ENCODE peak calls at places on chromosomes 16 and 17, in ten cellular contexts. J is body of pancreas, M is spleen, D is uterus, I is gastrocnemius medialis, W is HepG2, C is tibial nerve, L is stomach, Y is heart left ventricle, O is breast epithelium. U is an unnamed sample.

GRCh38 chr16:81620796-81621195 is 158.3 kb upstream of the PLCG2 start:
- DNase-seq in J (no peak), M (no peak), D (no peak), I (no peak), W (no peak), C (no peak), L (no peak), Y (no peak), O (no peak), U (no peak)

GRCh38 chr17:32100971-32101631 is 41.2 kb upstream of the RHOT1 start:
- DNase-seq in J (peak), M (no peak), D (no peak), I (no peak), W (no peak), C (no peak), L (peak), Y (no peak), O (no peak), U (no peak)

GRCh38 chr17:8466466-8466865 is 30.8 kb downstream of the NDEL1 start:
- DNase-seq in J (no peak), M (no peak), D (no peak), I (no peak), W (no peak), C (no peak), L (no peak), Y (no peak), O (no peak), U (no peak)

GRCh38 chr17:49240619-49241018 is 10.0 kb upstream of the PHOSPHO1 start:
- DNase-seq in J (no peak), M (no peak), D (no peak), I (no peak), W (no peak), C (no peak), L (no peak), Y (no peak), O (no peak), U (no peak)

GRCh38 chr16:80615751-80616150 is 75.0 kb downstream of the DYNLRB2 start:
- DNase-seq in J (no peak), M (no peak), D (no peak), I (no peak), W (no peak), C (no peak), L (no peak), Y (no peak), O (no peak), U (no peak)

GRCh38 chr16:28182183-28182582 is 29.6 kb downstream of the XPO6 start:
- DNase-seq in J (no peak), M (no peak), D (no peak), I (no peak), W (no peak), C (no peak), L (no peak), Y (no peak), O (no peak), U (no peak)

GRCh38 chr17:2180768-2181167 is 122.8 kb downstream of the SMG6 start:
- DNase-seq in J (no peak), M (no peak), D (no peak), I (no peak), W (no peak), C (no peak), L (no peak), Y (no peak), O (no peak), U (no peak)

GRCh38 chr17:79835953-79836951 is 3.0 kb downstream of the CBX4 start:
- DNase-seq in J (peak), M (peak), D (no peak), I (no peak), W (no peak), C (no peak), L (peak), Y (no peak), O (peak), U (peak)

GRCh38 chr17:32852811-32853210 is 24.1 kb downstream of the MYO1D start:
- DNase-seq in J (no peak), M (no peak), D (no peak), I (no peak), W (no peak), C (no peak), L (no peak), Y (no peak), O (no peak), U (no peak)

GRCh38 chr17:45225964-45226530 is 4.4 kb downstream of the FMNL1 start:
- DNase-seq in J (peak), M (peak), D (no peak), I (peak), W (no peak), C (peak), L (peak), Y (peak), O (no peak), U (peak)

GRCh38 chr17:13825526-13826040 is 223.9 kb upstream of the HS3ST3A1 start:
- DNase-seq in J (no peak), M (no peak), D (no peak), I (no peak), W (no peak), C (no peak), L (no peak), Y (no peak), O (no peak), U (no peak)

GRCh38 chr17:48724241-48725004 is 1.4 kb downstream of the PRAC2 start:
- DNase-seq in J (peak), M (peak), D (peak), I (peak), W (peak), C (peak), L (peak), Y (peak), O (peak), U (peak)

GRCh38 chr17:74761931-74762330 is 13.5 kb downstream of the NHERF1 start:
- DNase-seq in J (no peak), M (no peak), D (no peak), I (no peak), W (no peak), C (no peak), L (no peak), Y (no peak), O (no peak), U (no peak)

GRCh38 chr17:50707296-50708049 is at the start of gene ANKRD40:
- DNase-seq in J (peak), M (peak), D (peak), I (peak), W (peak), C (peak), L (peak), Y (peak), O (peak), U (peak)
- TF ChIP-seq POLR2A in J (peak), M (peak), D (peak), I (peak), W (peak), C (peak), L (no peak), Y (peak), O (peak), U (peak)

GRCh38 chr16:89409161-89409711 is 81.1 kb downstream of the ANKRD11 start:
- DNase-seq in J (no peak), M (peak), D (no peak), I (no peak), W (no peak), C (no peak), L (no peak), Y (peak), O (no peak), U (no peak)

GRCh38 chr16:89406277-89406888 is 84.0 kb downstream of the ANKRD11 start:
- DNase-seq in J (peak), M (no peak), D (no peak), I (peak), W (no peak), C (no peak), L (no peak), Y (peak), O (no peak), U (no peak)

GRCh38 chr16:89407282-89407924 is 83.0 kb downstream of the ANKRD11 start:
- DNase-seq in J (no peak), M (peak), D (no peak), I (no peak), W (no peak), C (no peak), L (no peak), Y (peak), O (no peak), U (no peak)

GRCh38 chr16:89408315-89408714 is 82.0 kb downstream of the ANKRD11 start:
- DNase-seq in J (peak), M (no peak), D (no peak), I (peak), W (no peak), C (no peak), L (no peak), Y (peak), O (no peak), U (peak)

DNA sequence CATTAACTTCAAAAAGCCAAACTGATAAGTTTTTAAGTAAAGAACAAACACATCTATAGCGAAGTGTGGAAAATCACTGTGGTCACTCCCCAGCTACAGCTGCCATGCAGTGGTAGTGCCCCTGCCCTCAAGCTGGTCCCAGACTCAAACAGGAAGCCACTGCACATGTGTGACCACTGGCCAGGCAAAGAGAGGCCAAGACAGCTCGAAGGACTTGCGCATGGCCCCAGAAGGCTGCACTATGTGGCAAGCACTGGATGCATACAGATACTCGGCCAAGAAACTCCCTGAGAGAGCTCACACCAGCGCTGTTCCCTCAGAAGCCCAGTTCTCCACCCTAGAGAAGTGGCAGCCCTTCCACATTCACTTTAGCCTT is 82.4 kb downstream of the ANKRD11 start:
- DNase-seq in J (no peak), M (no peak), D (peak), I (no peak), W (no peak), C (no peak), L (no peak), Y (peak), O (no peak), U (peak)
- H3K27ac ChIP-seq in J (peak), M (no peak), D (no peak), I (peak), W (peak), C (no peak), L (peak), Y (no peak), O (no peak), U (no peak)

GRCh38 chr16:4370570-4371480 is 823 bp upstream of the VASN start:
- DNase-seq in J (peak), M (peak), D (peak), I (peak), W (peak), C (peak), L (no peak), Y (peak), O (no peak), U (peak)
- H3K4me3 ChIP-seq in J (no peak), M (peak), D (no peak), I (peak), W (peak), C (peak), L (peak), Y (peak), O (peak), U (no peak)

DNA sequence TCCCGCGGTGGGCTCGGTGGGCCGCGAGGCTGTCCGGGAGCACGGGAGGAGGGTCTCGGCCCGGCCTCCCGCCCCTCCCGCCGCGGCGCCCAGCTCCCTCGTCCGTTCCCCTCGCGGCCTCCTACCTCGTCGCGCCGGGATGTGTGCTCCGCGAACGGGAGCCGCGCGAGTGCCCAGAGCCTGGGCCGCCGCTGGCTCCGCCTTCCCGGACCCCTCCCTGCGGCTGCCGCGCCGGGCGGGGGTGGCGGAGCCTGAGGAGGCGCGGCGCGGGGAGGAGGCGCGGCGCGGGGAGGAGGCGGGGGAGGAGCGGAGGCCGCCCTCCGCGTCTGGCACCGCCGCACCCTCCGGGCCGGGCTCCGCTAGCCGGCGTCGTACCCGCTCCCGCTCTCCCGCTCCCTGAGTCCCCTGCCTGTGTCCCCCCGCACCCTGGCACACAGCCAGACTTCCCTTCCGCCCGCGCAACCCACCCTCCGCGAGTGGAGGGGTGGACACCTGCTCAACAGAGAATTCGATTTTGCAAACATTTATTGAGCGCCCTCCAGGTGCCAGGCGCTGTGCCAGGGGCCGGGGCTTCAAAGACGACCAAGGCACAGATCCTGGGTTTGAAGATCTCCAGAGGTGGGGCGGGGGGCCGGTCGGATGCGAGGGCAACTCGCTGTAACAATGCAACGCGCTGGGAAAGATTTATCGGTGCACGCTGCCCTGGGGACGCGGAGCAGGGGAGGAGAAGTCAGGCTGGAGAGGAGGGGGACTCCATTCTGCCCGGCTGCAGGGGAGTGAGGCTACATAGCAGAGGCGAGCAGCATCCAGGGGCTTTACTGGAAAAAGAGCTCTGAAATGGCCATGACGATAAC is at the start of gene MPP3:
- DNase-seq in J (peak), M (peak), D (peak), I (no peak), W (no peak), C (peak), L (peak), Y (peak), O (peak), U (peak)
- TF ChIP-seq POLR2A in J (peak), M (no peak), D (peak), I (peak), W (no peak), C (no peak), L (no peak), Y (peak), O (no peak), U (no peak)

GRCh38 chr16:19857593-19857992 is 27.1 kb downstream of the GPRC5B start:
- DNase-seq in J (no peak), M (no peak), D (no peak), I (no peak), W (no peak), C (no peak), L (no peak), Y (no peak), O (no peak), U (no peak)
- H3K27ac ChIP-seq in J (no peak), M (no peak), D (no peak), I (no peak), W (no peak), C (no peak), L (no peak), Y (no peak), O (peak), U (no peak)

GRCh38 chr16:77553130-77553529 is 118.3 kb upstream of the ADAMTS18 start:
- DNase-seq in J (no peak), M (no peak), D (no peak), I (no peak), W (no peak), C (no peak), L (no peak), Y (no peak), O (no peak), U (no peak)

GRCh38 chr16:77556203-77556602 is 121.4 kb upstream of the ADAMTS18 start:
- DNase-seq in J (no peak), M (no peak), D (no peak), I (no peak), W (peak), C (no peak), L (no peak), Y (no peak), O (no peak), U (no peak)

GRCh38 chr16:77555781-77556180 is 120.9 kb upstream of the ADAMTS18 start:
- DNase-seq in J (no peak), M (no peak), D (no peak), I (no peak), W (no peak), C (no peak), L (no peak), Y (no peak), O (no peak), U (no peak)

GRCh38 chr16:77557385-77557784 is 122.6 kb upstream of the ADAMTS18 start:
- DNase-seq in J (no peak), M (no peak), D (no peak), I (no peak), W (no peak), C (no peak), L (no peak), Y (no peak), O (no peak), U (no peak)

GRCh38 chr16:77555101-77555500 is 120.3 kb upstream of the ADAMTS18 start:
- DNase-seq in J (no peak), M (no peak), D (no peak), I (no peak), W (no peak), C (no peak), L (no peak), Y (no peak), O (no peak), U (no peak)
- H3K4me3 ChIP-seq in J (no peak), M (no peak), D (no peak), I (no peak), W (no peak), C (no peak), L (no peak), Y (no peak), O (no peak), U (no peak)

DNA sequence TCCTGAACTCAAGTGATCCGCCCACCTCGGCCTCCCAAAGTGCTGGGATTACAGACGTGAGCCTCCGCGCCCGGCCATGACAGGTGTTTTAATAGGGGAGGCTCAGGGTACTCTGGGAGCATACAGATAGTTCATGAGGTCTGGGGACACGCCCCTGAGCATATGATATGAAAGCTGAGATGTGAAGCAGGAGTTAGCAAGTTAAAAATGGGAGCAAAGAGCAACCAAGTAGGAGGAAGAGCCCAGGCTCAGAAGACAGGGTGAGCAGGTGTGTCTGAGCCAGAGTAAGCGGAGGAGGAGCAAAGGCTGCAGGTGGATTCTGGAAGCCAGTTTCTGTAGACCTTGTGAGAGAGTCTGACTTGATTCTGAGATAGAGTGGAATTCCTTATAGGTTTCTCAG is 103.6 kb downstream of the DNAH9 start:
- DNase-seq in J (no peak), M (no peak), D (no peak), I (no peak), W (no peak), C (no peak), L (no peak), Y (no peak), O (no peak), U (no peak)
- TF ChIP-seq POLR2A in J (no peak), M (no peak), D (no peak), I (no peak), W (no peak), C (no peak), L (no peak), Y (no peak), O (no peak), U (no peak)

GRCh38 chr17:78001182-78001581 is 42.7 kb downstream of the TNRC6C start:
- DNase-seq in J (no peak), M (no peak), D (no peak), I (no peak), W (no peak), C (no peak), L (no peak), Y (no peak), O (no peak), U (no peak)

GRCh38 chr17:78001612-78002011 is 43.1 kb downstream of the TNRC6C start:
- DNase-seq in J (no peak), M (no peak), D (no peak), I (no peak), W (no peak), C (no peak), L (no peak), Y (no peak), O (no peak), U (no peak)

GRCh38 chr17:78002166-78002565 is 43.7 kb downstream of the TNRC6C start:
- DNase-seq in J (no peak), M (no peak), D (no peak), I (no peak), W (no peak), C (no peak), L (no peak), Y (no peak), O (no peak), U (no peak)

GRCh38 chr17:77999413-78000173 is 41.1 kb downstream of the TNRC6C start:
- DNase-seq in J (no peak), M (no peak), D (no peak), I (no peak), W (peak), C (no peak), L (no peak), Y (no peak), O (no peak), U (no peak)

DNA sequence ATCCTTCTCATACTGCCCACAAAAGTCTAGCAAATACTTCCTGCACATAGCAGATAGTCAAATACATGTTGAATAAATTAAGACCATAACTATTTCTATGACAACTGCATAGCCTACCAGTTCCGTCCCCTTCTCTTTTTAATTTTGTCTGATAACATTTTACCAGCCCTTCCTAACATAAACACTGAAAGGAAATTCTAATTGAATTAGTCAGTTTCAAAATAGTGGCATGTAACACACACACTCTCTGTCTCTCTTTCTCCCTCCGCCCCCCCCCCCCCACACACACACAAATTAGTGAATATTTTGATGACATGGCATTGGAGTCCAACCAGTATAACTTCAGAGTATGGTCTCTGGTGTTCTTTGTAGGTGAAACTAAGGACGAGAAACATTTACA is 41.8 kb downstream of the TNRC6C start:
- DNase-seq in J (no peak), M (no peak), D (no peak), I (no peak), W (no peak), C (no peak), L (no peak), Y (no peak), O (no peak), U (no peak)
- H3K27ac ChIP-seq in J (no peak), M (no peak), D (no peak), I (peak), W (no peak), C (no peak), L (no peak), Y (no peak), O (no peak), U (no peak)

GRCh38 chr16:67429053-67429798 is 1.7 kb upstream of the HSD11B2 start:
- DNase-seq in J (no peak), M (no peak), D (no peak), I (no peak), W (peak), C (no peak), L (peak), Y (no peak), O (no peak), U (no peak)
- H3K4me3 ChIP-seq in J (no peak), M (no peak), D (no peak), I (no peak), W (peak), C (no peak), L (no peak), Y (no peak), O (no peak), U (no peak)